ENCODE peak calls at places on chromosomes 5 and 9, in four cellular contexts. One of them, this sample, is unnamed.

GRCh38 chr9:304519-305185 is 90.0 kb downstream of the DOCK8 start:
- DNase-seq in stimulated activated CD4-positive, alpha-beta T cell treated with anti-CD3 and anti-CD28 coated beads, Interleukin-12 subunit alpha, Interleukin-12 subunit beta, amount 100 ng/mL, for 24 hours: no peak
- DNase-seq in ovary: no peak
- DNase-seq in H4: no peak
- DNase-seq in this sample: no peak

GRCh38 chr5:137743031-137743640 is 7.2 kb upstream of the KLHL3 start:
- DNase-seq in H4: peak
- DNase-seq in ovary: peak
- DNase-seq in stimulated activated CD4-positive, alpha-beta T cell treated with anti-CD3 and anti-CD28 coated beads, Interleukin-12 subunit alpha, Interleukin-12 subunit beta, amount 100 ng/mL, for 24 hours: peak
- DNase-seq in this sample: no peak

GRCh38 chr9:71937070-71937625 is 25.7 kb downstream of the C9orf85 start:
- DNase-seq in stimulated activated CD4-positive, alpha-beta T cell treated with anti-CD3 and anti-CD28 coated beads, Interleukin-12 subunit alpha, Interleukin-12 subunit beta, amount 100 ng/mL, for 24 hours: no peak
- DNase-seq in H4: no peak
- DNase-seq in ovary: no peak
- DNase-seq in this sample: no peak

GRCh38 chr9:72828281-72828731 is 124.5 kb downstream of the ALDH1A1 start:
- DNase-seq in ovary: no peak
- DNase-seq in stimulated activated CD4-positive, alpha-beta T cell treated with anti-CD3 and anti-CD28 coated beads, Interleukin-12 subunit alpha, Interleukin-12 subunit beta, amount 100 ng/mL, for 24 hours: no peak
- DNase-seq in H4: peak
- DNase-seq in this sample: no peak

GRCh38 chr9:21096901-21097255 is 19.1 kb upstream of the IFNB1 start:
- DNase-seq in stimulated activated CD4-positive, alpha-beta T cell treated with anti-CD3 and anti-CD28 coated beads, Interleukin-12 subunit alpha, Interleukin-12 subunit beta, amount 100 ng/mL, for 24 hours: no peak
- DNase-seq in H4: no peak
- DNase-seq in ovary: no peak
- DNase-seq in this sample: no peak

GRCh38 chr5:177973066-177973635 is 22.9 kb downstream of the PROP1 start:
- DNase-seq in H4: no peak
- DNase-seq in ovary: no peak
- DNase-seq in stimulated activated CD4-positive, alpha-beta T cell treated with anti-CD3 and anti-CD28 coated beads, Interleukin-12 subunit alpha, Interleukin-12 subunit beta, amount 100 ng/mL, for 24 hours: no peak
- DNase-seq in this sample: no peak

GRCh38 chr5:2047341-2047927 is 164.7 kb upstream of the IRX4 start:
- DNase-seq in H4: no peak
- DNase-seq in ovary: no peak
- DNase-seq in stimulated activated CD4-positive, alpha-beta T cell treated with anti-CD3 and anti-CD28 coated beads, Interleukin-12 subunit alpha, Interleukin-12 subunit beta, amount 100 ng/mL, for 24 hours: no peak
- DNase-seq in this sample: no peak

GRCh38 chr5:136309932-136310598 is 55.3 kb downstream of the TRPC7 start:
- DNase-seq in H4: no peak
- DNase-seq in stimulated activated CD4-positive, alpha-beta T cell treated with anti-CD3 and anti-CD28 coated beads, Interleukin-12 subunit alpha, Interleukin-12 subunit beta, amount 100 ng/mL, for 24 hours: no peak
- DNase-seq in ovary: no peak
- DNase-seq in this sample: peak

GRCh38 chr9:95313010-95313498 is 4.5 kb downstream of the FANCC start:
- DNase-seq in ovary: peak
- DNase-seq in stimulated activated CD4-positive, alpha-beta T cell treated with anti-CD3 and anti-CD28 coated beads, Interleukin-12 subunit alpha, Interleukin-12 subunit beta, amount 100 ng/mL, for 24 hours: peak
- DNase-seq in H4: no peak
- DNase-seq in this sample: no peak

GRCh38 chr5:20446121-20446520 is 458.1 kb upstream of the CDH18 start:
- DNase-seq in stimulated activated CD4-positive, alpha-beta T cell treated with anti-CD3 and anti-CD28 coated beads, Interleukin-12 subunit alpha, Interleukin-12 subunit beta, amount 100 ng/mL, for 24 hours: no peak
- DNase-seq in H4: no peak
- DNase-seq in ovary: no peak
- DNase-seq in this sample: no peak

GRCh38 chr9:17519761-17520160 is 59.1 kb upstream of the SH3GL2 start:
- DNase-seq in stimulated activated CD4-positive, alpha-beta T cell treated with anti-CD3 and anti-CD28 coated beads, Interleukin-12 subunit alpha, Interleukin-12 subunit beta, amount 100 ng/mL, for 24 hours: no peak
- DNase-seq in H4: no peak
- DNase-seq in ovary: no peak
- DNase-seq in this sample: no peak

GRCh38 chr5:54663876-54664275 is 146.3 kb downstream of the SNX18 start:
- DNase-seq in ovary: peak
- DNase-seq in stimulated activated CD4-positive, alpha-beta T cell treated with anti-CD3 and anti-CD28 coated beads, Interleukin-12 subunit alpha, Interleukin-12 subunit beta, amount 100 ng/mL, for 24 hours: no peak
- DNase-seq in H4: peak
- DNase-seq in this sample: no peak

GRCh38 chr5:143361438-143361837 is 42.0 kb downstream of the NR3C1 start:
- DNase-seq in ovary: no peak
- DNase-seq in stimulated activated CD4-positive, alpha-beta T cell treated with anti-CD3 and anti-CD28 coated beads, Interleukin-12 subunit alpha, Interleukin-12 subunit beta, amount 100 ng/mL, for 24 hours: no peak
- DNase-seq in H4: no peak
- DNase-seq in this sample: no peak

GRCh38 chr5:74130141-74130897 is 504.3 kb downstream of the ARHGEF28 start:
- DNase-seq in H4: no peak
- DNase-seq in stimulated activated CD4-positive, alpha-beta T cell treated with anti-CD3 and anti-CD28 coated beads, Interleukin-12 subunit alpha, Interleukin-12 subunit beta, amount 100 ng/mL, for 24 hours: no peak
- DNase-seq in ovary: no peak
- DNase-seq in this sample: no peak

GRCh38 chr5:158435161-158435616 is 576.2 kb upstream of the CLINT1 start:
- DNase-seq in ovary: no peak
- DNase-seq in stimulated activated CD4-positive, alpha-beta T cell treated with anti-CD3 and anti-CD28 coated beads, Interleukin-12 subunit alpha, Interleukin-12 subunit beta, amount 100 ng/mL, for 24 hours: peak
- DNase-seq in H4: no peak
- DNase-seq in this sample: peak

GRCh38 chr5:96997265-96997859 is 61.5 kb downstream of the LNPEP start:
- DNase-seq in ovary: no peak
- DNase-seq in H4: peak
- DNase-seq in stimulated activated CD4-positive, alpha-beta T cell treated with anti-CD3 and anti-CD28 coated beads, Interleukin-12 subunit alpha, Interleukin-12 subunit beta, amount 100 ng/mL, for 24 hours: no peak
- DNase-seq in this sample: no peak

GRCh38 chr5:174317261-174317894 is 271.9 kb downstream of the NSG2 start:
- DNase-seq in H4: peak
- DNase-seq in stimulated activated CD4-positive, alpha-beta T cell treated with anti-CD3 and anti-CD28 coated beads, Interleukin-12 subunit alpha, Interleukin-12 subunit beta, amount 100 ng/mL, for 24 hours: no peak
- DNase-seq in ovary: no peak
- DNase-seq in this sample: no peak

GRCh38 chr5:60510049-60510448 is 189.9 kb downstream of the DEPDC1B start:
- DNase-seq in stimulated activated CD4-positive, alpha-beta T cell treated with anti-CD3 and anti-CD28 coated beads, Interleukin-12 subunit alpha, Interleukin-12 subunit beta, amount 100 ng/mL, for 24 hours: no peak
- DNase-seq in H4: no peak
- DNase-seq in ovary: no peak
- DNase-seq in this sample: no peak

GRCh38 chr5:139900546-139901250 is 105.1 kb downstream of the PSD2 start:
- DNase-seq in stimulated activated CD4-positive, alpha-beta T cell treated with anti-CD3 and anti-CD28 coated beads, Interleukin-12 subunit alpha, Interleukin-12 subunit beta, amount 100 ng/mL, for 24 hours: no peak
- DNase-seq in ovary: peak
- DNase-seq in H4: no peak
- DNase-seq in this sample: no peak

GRCh38 chr9:128716581-128717254 is 7.2 kb downstream of the ZDHHC12 start:
- DNase-seq in H4: no peak
- DNase-seq in stimulated activated CD4-positive, alpha-beta T cell treated with anti-CD3 and anti-CD28 coated beads, Interleukin-12 subunit alpha, Interleukin-12 subunit beta, amount 100 ng/mL, for 24 hours: no peak
- DNase-seq in ovary: no peak
- DNase-seq in this sample: no peak

GRCh38 chr9:86795861-86796497 is 151.3 kb downstream of the GAS1 start:
- DNase-seq in H4: no peak
- DNase-seq in ovary: peak
- DNase-seq in stimulated activated CD4-positive, alpha-beta T cell treated with anti-CD3 and anti-CD28 coated beads, Interleukin-12 subunit alpha, Interleukin-12 subunit beta, amount 100 ng/mL, for 24 hours: no peak
- DNase-seq in this sample: no peak

GRCh38 chr5:66423484-66423883 is 172.7 kb upstream of the MAST4 start:
- DNase-seq in ovary: no peak
- DNase-seq in H4: no peak
- DNase-seq in stimulated activated CD4-positive, alpha-beta T cell treated with anti-CD3 and anti-CD28 coated beads, Interleukin-12 subunit alpha, Interleukin-12 subunit beta, amount 100 ng/mL, for 24 hours: no peak
- DNase-seq in this sample: no peak

GRCh38 chr9:14846871-14847311 is 63.3 kb downstream of the FREM1 start:
- DNase-seq in H4: peak
- DNase-seq in stimulated activated CD4-positive, alpha-beta T cell treated with anti-CD3 and anti-CD28 coated beads, Interleukin-12 subunit alpha, Interleukin-12 subunit beta, amount 100 ng/mL, for 24 hours: peak
- DNase-seq in ovary: peak
- DNase-seq in this sample: peak